ENCODE peak calls at places on chromosomes 2 and 18, in six cellular contexts. T is CD4-positive, alpha-beta T cell; A is activated CD4-positive, alpha-beta T cell treated with anti-CD3 and anti-CD28 coated beads for 4 hours; K is A172; V is activated CD8-positive, alpha-beta T cell treated with anti-CD3 and anti-CD28 coated beads, Interleukin-2, amount 10 ng/mL, durations not matched to agents 7 days and 5 days; B is HL-60. O is an unnamed sample.

GRCh38 chr18:46917808-46918600 is 602 bp downstream of the KATNAL2 start:
- DNase-seq in T (no peak), A (no peak), K (peak; percentile 21), V (peak; percentile 36), B (no peak), O (no peak)

GRCh38 chr2:163606878-163607277 is 128.9 kb downstream of the FIGN start:
- DNase-seq in T (no peak), A (no peak), K (no peak), V (no peak), B (no peak), O (no peak)

GRCh38 chr18:60069145-60069544 is 169.3 kb downstream of the PMAIP1 start:
- DNase-seq in T (no peak), A (no peak), K (no peak), V (no peak), B (no peak), O (no peak)

GRCh38 chr2:53088062-53088461 is 679.5 kb upstream of the CHAC2 start:
- DNase-seq in T (no peak), A (no peak), K (no peak), V (no peak), B (no peak), O (no peak)

GRCh38 chr2:1685078-1685956 is 59.0 kb downstream of the PXDN start:
- DNase-seq in T (no peak), A (no peak), K (no peak), V (no peak), B (no peak), O (no peak)

GRCh38 chr2:239605976-239606375 is 205.2 kb upstream of the HDAC4 start:
- DNase-seq in T (no peak), A (no peak), K (no peak), V (no peak), B (peak; percentile 93), O (no peak)

GRCh38 chr2:70095833-70096670 is 8.8 kb downstream of the PCBP1 start:
- DNase-seq in T (no peak), A (no peak), K (no peak), V (no peak), B (no peak), O (no peak)

GRCh38 chr18:75247601-75248421 is 37.2 kb downstream of the TSHZ1 start:
- DNase-seq in T (no peak), A (no peak), K (peak; percentile 27), V (no peak), B (peak; percentile 15), O (peak; percentile 18)

GRCh38 chr18:73407506-73407905 is 539.7 kb upstream of the NETO1 start:
- DNase-seq in T (no peak), A (no peak), K (no peak), V (no peak), B (no peak), O (no peak)

GRCh38 chr2:12303181-12304030 is 413.3 kb upstream of the TRIB2 start:
- DNase-seq in T (no peak), A (peak; percentile 12), K (peak; percentile 94), V (peak; percentile 56), B (no peak), O (peak; percentile 52)

GRCh38 chr2:156753766-156754165 is 317.6 kb downstream of the GPD2 start:
- DNase-seq in T (no peak), A (no peak), K (no peak), V (no peak), B (no peak), O (no peak)

GRCh38 chr2:27807476-27807875 is 36.0 kb downstream of the MRPL33 start:
- DNase-seq in T (no peak), A (no peak), K (no peak), V (no peak), B (no peak), O (peak; percentile 40)

GRCh38 chr2:238598802-238599530 is 172.2 kb downstream of the ASB1 start:
- DNase-seq in T (no peak), A (no peak), K (no peak), V (no peak), B (no peak), O (no peak)

GRCh38 chr2:110106642-110107041 is 9.0 kb downstream of the MALL start:
- DNase-seq in T (no peak), A (no peak), K (peak; percentile 73), V (no peak), B (no peak), O (peak; percentile 64)

GRCh38 chr2:10091182-10091932 is 11.1 kb upstream of the CYS1 start:
- DNase-seq in T (no peak), A (peak; percentile 9), K (no peak), V (peak; percentile 39), B (peak; percentile 55), O (no peak)

GRCh38 chr18:5787936-5788335 is 107.4 kb downstream of the TMEM200C start:
- DNase-seq in T (no peak), A (no peak), K (no peak), V (no peak), B (no peak), O (no peak)

GRCh38 chr18:12990662-12990976 is 543 bp upstream of the CEP192 start:
- DNase-seq in T (no peak), A (no peak), K (no peak), V (no peak), B (no peak), O (peak; percentile 60)

GRCh38 chr2:22002066-22002465 is 878.3 kb downstream of the TDRD15 start:
- DNase-seq in T (no peak), A (no peak), K (no peak), V (no peak), B (no peak), O (no peak)

GRCh38 chr2:25032094-25032493 is 9.8 kb upstream of the EFR3B start:
- DNase-seq in T (no peak), A (no peak), K (no peak), V (no peak), B (peak; percentile 87), O (no peak)

GRCh38 chr2:68046224-68046623 is 16.6 kb downstream of the C1D start:
- DNase-seq in T (no peak), A (no peak), K (no peak), V (no peak), B (no peak), O (no peak)

GRCh38 chr2:208265371-208265806 is 666 bp upstream of the PIKFYVE start:
- DNase-seq in T (peak; percentile 47), A (peak; percentile 22), K (no peak), V (peak; percentile 72), B (peak; percentile 43), O (peak; percentile 47)

GRCh38 chr2:223560704-223561435 is 41.3 kb downstream of the SCG2 start:
- DNase-seq in T (no peak), A (no peak), K (peak; percentile 56), V (no peak), B (no peak), O (peak; percentile 71)

GRCh38 chr18:4106407-4107033 is 348.6 kb downstream of the DLGAP1 start:
- DNase-seq in T (peak; percentile 63), A (peak; percentile 8), K (peak; percentile 54), V (peak; percentile 73), B (peak; percentile 55), O (peak; percentile 25)

GRCh38 chr18:48149020-48149685 is 218.7 kb upstream of the SMAD2 start:
- DNase-seq in T (no peak), A (no peak), K (no peak), V (no peak), B (no peak), O (no peak)

GRCh38 chr2:44245068-44245861 is 30.0 kb upstream of the SLC3A1 start:
- DNase-seq in T (no peak), A (no peak), K (no peak), V (no peak), B (peak; percentile 43), O (peak; percentile 82)

GRCh38 chr2:240946654-240947053 is 40.5 kb downstream of the CROCC2 start:
- DNase-seq in T (peak; percentile 27), A (no peak), K (no peak), V (no peak), B (no peak), O (no peak)

GRCh38 chr18:39380823-39381222 is 1815.2 kb upstream of the CELF4 start:
- DNase-seq in T (no peak), A (no peak), K (no peak), V (no peak), B (no peak), O (no peak)

GRCh38 chr2:71243548-71244301 is 16.8 kb upstream of the PAIP2B start:
- DNase-seq in T (no peak), A (no peak), K (no peak), V (no peak), B (no peak), O (no peak)

GRCh38 chr2:102130651-102130991 is 11.9 kb upstream of the IL1R1 start:
- DNase-seq in T (no peak), A (no peak), K (no peak), V (no peak), B (no peak), O (no peak)

GRCh38 chr2:7539077-7539476 is 621.9 kb downstream of the RNF144A start:
- DNase-seq in T (no peak), A (no peak), K (no peak), V (no peak), B (no peak), O (no peak)

GRCh38 chr2:120108749-120109148 is 95.9 kb downstream of the EPB41L5 start:
- DNase-seq in T (no peak), A (no peak), K (no peak), V (no peak), B (no peak), O (no peak)

GRCh38 chr18:75124551-75124950 is 84.4 kb downstream of the PTGR3 start:
- DNase-seq in T (no peak), A (no peak), K (no peak), V (no peak), B (no peak), O (no peak)

GRCh38 chr2:20123871-20124594 is 72.6 kb upstream of the LAPTM4A start:
- DNase-seq in T (no peak), A (no peak), K (no peak), V (no peak), B (no peak), O (no peak)

GRCh38 chr2:7009207-7009911 is 92.1 kb downstream of the RNF144A start:
- DNase-seq in T (no peak), A (no peak), K (no peak), V (no peak), B (no peak), O (no peak)

GRCh38 chr2:226791056-226791486 is 8.5 kb downstream of the IRS1 start:
- DNase-seq in T (no peak), A (peak; percentile 68), K (no peak), V (peak; percentile 81), B (peak; percentile 20), O (peak; percentile 62)

GRCh38 chr2:73033766-73034381 is 37.6 kb downstream of the SFXN5 start:
- DNase-seq in T (no peak), A (no peak), K (no peak), V (no peak), B (peak; percentile 82), O (no peak)

GRCh38 chr2:32887125-32887524 is 59.6 kb upstream of the LTBP1 start:
- DNase-seq in T (no peak), A (no peak), K (no peak), V (no peak), B (no peak), O (no peak)